ENCODE peak calls at places on chromosomes 2 and 18, in ten cellular contexts. Q, F, P, G, K, O, A, V, R and B are unnamed samples.

GRCh38 chr2:150350500-150350899 is 137.0 kb downstream of the RND3 start:
- DNase-seq in K (no peak), Q (no peak), A (no peak), F (no peak), P (no peak), G (no peak), O (no peak), V (no peak), R (no peak), B (no peak)

GRCh38 chr2:170454471-170455372 is 260.4 kb upstream of the SP5 start:
- DNase-seq in F (no peak), O (no peak), R (no peak), G (no peak), A (no peak), V (no peak), Q (no peak), K (no peak), P (no peak), B (no peak)

GRCh38 chr2:181106789-181107418 is 126.5 kb downstream of the UBE2E3 start:
- DNase-seq in G (no peak), F (no peak), P (no peak), O (peak), R (no peak), A (no peak), K (no peak), Q (peak), V (no peak), B (no peak)

GRCh38 chr2:27264753-27265535 is 2.1 kb upstream of the SLC30A3 start:
- DNase-seq in K (peak), O (no peak), P (peak), A (peak), Q (no peak), V (peak), F (no peak), R (no peak), G (peak), B (peak)

GRCh38 chr2:84925336-84925723 is 19.9 kb downstream of the TMSB10 start:
- DNase-seq in K (no peak), R (no peak), A (no peak), G (no peak), F (no peak), O (peak), Q (no peak), V (no peak), P (no peak), B (peak)

GRCh38 chr2:120710256-120710655 is 25.4 kb upstream of the GLI2 start:
- DNase-seq in P (no peak), F (no peak), G (no peak), K (no peak), A (no peak), V (no peak), Q (peak), O (no peak), R (no peak), B (peak)

GRCh38 chr2:48377646-48378045 is 152.3 kb upstream of the STON1 start:
- DNase-seq in P (no peak), V (no peak), Q (no peak), F (no peak), K (no peak), O (peak), R (no peak), G (no peak), A (no peak), B (no peak)

GRCh38 chr2:1813371-1813770 is 69.1 kb upstream of the PXDN start:
- DNase-seq in Q (no peak), A (no peak), R (no peak), K (no peak), V (no peak), G (no peak), P (no peak), F (no peak), O (no peak), B (peak)

GRCh38 chr2:238717084-238717483 is 130.8 kb upstream of the TWIST2 start:
- DNase-seq in P (no peak), V (no peak), G (no peak), Q (no peak), R (no peak), K (no peak), A (no peak), F (no peak), O (no peak), B (no peak)

GRCh38 chr2:28169492-28169891 is 223.2 kb upstream of the FOSL2 start:
- DNase-seq in O (no peak), P (no peak), F (no peak), V (no peak), G (no peak), A (no peak), Q (no peak), R (no peak), K (no peak), B (no peak)

GRCh38 chr18:13452448-13452811 is 233.9 kb downstream of the LDLRAD4 start:
- DNase-seq in V (no peak), R (no peak), G (no peak), A (no peak), F (no peak), P (no peak), K (no peak), O (no peak), Q (peak), B (no peak)

GRCh38 chr18:58241877-58242276 is 197.9 kb downstream of the NEDD4L start:
- DNase-seq in V (no peak), O (no peak), A (no peak), F (peak), G (no peak), P (peak), R (no peak), K (no peak), Q (peak), B (no peak)

GRCh38 chr18:79486356-79487197 is 90.8 kb downstream of the NFATC1 start:
- DNase-seq in P (no peak), V (no peak), R (no peak), G (no peak), Q (no peak), K (no peak), F (no peak), O (no peak), A (no peak), B (peak)

GRCh38 chr2:160225722-160226121 is 25.6 kb upstream of the ITGB6 start:
- DNase-seq in P (peak), R (no peak), O (no peak), F (no peak), A (no peak), K (no peak), V (no peak), G (no peak), Q (no peak), B (no peak)

GRCh38 chr18:69230204-69230603 is 170.5 kb upstream of the DOK6 start:
- DNase-seq in A (no peak), F (no peak), Q (no peak), R (no peak), K (no peak), G (no peak), V (no peak), O (no peak), P (no peak), B (no peak)

GRCh38 chr2:190482441-190482840 is 52.1 kb downstream of the NEMP2 start:
- DNase-seq in R (no peak), A (no peak), O (no peak), K (no peak), P (no peak), F (no peak), Q (peak), V (no peak), G (no peak), B (no peak)

GRCh38 chr18:23143871-23144270 is 8.6 kb downstream of the CABLES1 start:
- DNase-seq in A (no peak), O (no peak), Q (no peak), V (no peak), F (no peak), K (no peak), P (no peak), G (no peak), R (no peak), B (peak)

GRCh38 chr2:65483763-65484162 is 51.4 kb upstream of the SPRED2 start:
- DNase-seq in P (no peak), V (no peak), O (no peak), F (no peak), K (no peak), R (no peak), G (no peak), Q (no peak), A (no peak), B (no peak)

GRCh38 chr18:61606759-61607158 is 273.5 kb downstream of the CDH20 start:
- DNase-seq in A (no peak), O (peak), Q (peak), G (no peak), F (no peak), V (no peak), P (no peak), K (no peak), R (no peak), B (peak)

GRCh38 chr2:222693837-222694236 is 22.4 kb downstream of the MOGAT1 start:
- DNase-seq in K (no peak), O (no peak), A (no peak), Q (no peak), G (no peak), V (no peak), F (no peak), R (no peak), P (no peak), B (no peak)

GRCh38 chr2:234488913-234489451 is 7.9 kb downstream of the ARL4C start:
- DNase-seq in O (no peak), P (no peak), F (no peak), A (peak), K (no peak), Q (no peak), R (no peak), V (peak), G (peak), B (peak)

GRCh38 chr2:28678175-28678855 is 73.3 kb upstream of the PPP1CB start:
- DNase-seq in P (no peak), R (no peak), G (no peak), F (no peak), Q (no peak), A (no peak), V (no peak), K (no peak), O (no peak), B (no peak)

GRCh38 chr18:48910972-48911545 is 39.7 kb downstream of the SMAD7 start:
- DNase-seq in V (no peak), Q (no peak), P (no peak), A (no peak), F (no peak), O (no peak), G (no peak), K (no peak), R (no peak), B (peak)

GRCh38 chr2:144886847-144887246 is 366.9 kb upstream of the ZEB2 start:
- DNase-seq in G (no peak), F (peak), K (no peak), A (no peak), P (no peak), V (no peak), Q (peak), R (peak), O (no peak), B (peak)